ENCODE peak calls at places on chromosomes 13 and 19, in five cellular contexts. Z is tibial artery, Y is astrocyte, H is lung, E is right atrium auricular region. T is an unnamed sample.

GRCh38 chr19:7618771-7619510 is 10.4 kb downstream of the XAB2 start:
- DNase-seq in Z (no peak), Y (no peak), H (peak; percentile 92), E (no peak), T (no peak)

GRCh38 chr13:49652691-49653305 is 24.5 kb downstream of the ARL11 start:
- DNase-seq in Z (no peak), Y (no peak), H (no peak), E (no peak), T (peak; percentile 56)

GRCh38 chr13:37460211-37460610 is 138.4 kb downstream of the POSTN start:
- DNase-seq in Z (no peak), Y (peak; percentile 19), H (no peak), E (no peak), T (no peak)

GRCh38 chr19:10855879-10856522 is 7.8 kb downstream of the C19orf38 start:
- DNase-seq in Z (no peak), Y (no peak), H (no peak), E (no peak), T (peak; percentile 54)

GRCh38 chr13:27182844-27183497 is 11.4 kb upstream of the USP12 start:
- DNase-seq in Z (peak; percentile 75), Y (peak; percentile 91), H (peak; percentile 54), E (peak; percentile 86), T (no peak)

GRCh38 chr13:32878172-32878571 is 138.1 kb upstream of the KL start:
- DNase-seq in Z (no peak), Y (peak; percentile 60), H (peak; percentile 10), E (no peak), T (no peak)

GRCh38 chr13:107192289-107192688 is 624.4 kb upstream of the ARGLU1 start:
- DNase-seq in Z (no peak), Y (peak; percentile 48), H (peak; percentile 50), E (no peak), T (no peak)

GRCh38 chr13:98838776-98839175 is 86.3 kb upstream of the SLC15A1 start:
- DNase-seq in Z (no peak), Y (peak; percentile 61), H (no peak), E (no peak), T (no peak)

GRCh38 chr13:37202264-37202663 is 96.8 kb upstream of the CSNK1A1L start:
- DNase-seq in Z (no peak), Y (peak; percentile 46), H (no peak), E (no peak), T (no peak)

GRCh38 chr19:15911599-15912237 is 13.8 kb upstream of the CYP4F2 start:
- DNase-seq in Z (no peak), Y (no peak), H (no peak), E (no peak), T (no peak)

GRCh38 chr19:38735257-38735686 is 9.0 kb downstream of the CAPN12 start:
- DNase-seq in Z (no peak), Y (no peak), H (no peak), E (no peak), T (peak; percentile 37)

GRCh38 chr13:73228546-73228945 is 169.7 kb downstream of the KLF5 start:
- DNase-seq in Z (no peak), Y (no peak), H (no peak), E (no peak), T (no peak)

GRCh38 chr19:47013041-47013517 is 6.6 kb upstream of the NPAS1 start:
- DNase-seq in Z (peak; percentile 71), Y (peak; percentile 15), H (peak; percentile 80), E (peak; percentile 77), T (peak; percentile 48)

GRCh38 chr13:38166121-38166520 is 183.5 kb upstream of the UFM1 start:
- DNase-seq in Z (no peak), Y (peak; percentile 23), H (no peak), E (no peak), T (no peak)

GRCh38 chr13:44812818-44813217 is 176.5 kb downstream of the NUFIP1 start:
- DNase-seq in Z (no peak), Y (peak; percentile 37), H (no peak), E (no peak), T (no peak)

GRCh38 chr19:17953869-17954268 is 13.0 kb upstream of the KCNN1 start:
- DNase-seq in Z (no peak), Y (no peak), H (no peak), E (no peak), T (no peak)

GRCh38 chr13:93635687-93636086 is 409.1 kb downstream of the GPC6 start:
- DNase-seq in Z (peak; percentile 23), Y (peak; percentile 57), H (no peak), E (no peak), T (no peak)

GRCh38 chr19:56538761-56539263 is at the start of gene ZFP28:
- DNase-seq in Z (peak; percentile 73), Y (no peak), H (peak; percentile 86), E (no peak), T (no peak)

GRCh38 chr19:39352549-39353285 is 10.5 kb downstream of the SAMD4B start:
- DNase-seq in Z (no peak), Y (no peak), H (no peak), E (no peak), T (no peak)

GRCh38 chr13:44866512-44866911 is 122.8 kb downstream of the NUFIP1 start:
- DNase-seq in Z (no peak), Y (no peak), H (no peak), E (no peak), T (no peak)

GRCh38 chr19:36417752-36418286 is 625 bp downstream of the ZFP82 start:
- DNase-seq in Z (no peak), Y (no peak), H (no peak), E (no peak), T (no peak)

GRCh38 chr19:43618921-43619261 is 538 bp downstream of the ZNF428 start:
- DNase-seq in Z (peak; percentile 26), Y (no peak), H (no peak), E (no peak), T (peak; percentile 83)

GRCh38 chr13:77434289-77434688 is 101.2 kb upstream of the SCEL start:
- DNase-seq in Z (no peak), Y (no peak), H (no peak), E (no peak), T (no peak)

GRCh38 chr13:49635599-49636433 is 7.5 kb downstream of the ARL11 start:
- DNase-seq in Z (no peak), Y (peak; percentile 59), H (no peak), E (no peak), T (peak; percentile 61)

GRCh38 chr13:97179501-97179900 is 42.6 kb upstream of the MBNL2 start:
- DNase-seq in Z (no peak), Y (no peak), H (no peak), E (no peak), T (no peak)

GRCh38 chr19:2351591-2351990 is 8.5 kb upstream of the TMPRSS9 start:
- DNase-seq in Z (no peak), Y (no peak), H (no peak), E (no peak), T (no peak)

GRCh38 chr13:50125556-50126377 is 110.5 kb downstream of the KCNRG start:
- DNase-seq in Z (peak; percentile 96), Y (peak; percentile 55), H (peak; percentile 92), E (peak; percentile 91), T (peak; percentile 73)

DNA sequence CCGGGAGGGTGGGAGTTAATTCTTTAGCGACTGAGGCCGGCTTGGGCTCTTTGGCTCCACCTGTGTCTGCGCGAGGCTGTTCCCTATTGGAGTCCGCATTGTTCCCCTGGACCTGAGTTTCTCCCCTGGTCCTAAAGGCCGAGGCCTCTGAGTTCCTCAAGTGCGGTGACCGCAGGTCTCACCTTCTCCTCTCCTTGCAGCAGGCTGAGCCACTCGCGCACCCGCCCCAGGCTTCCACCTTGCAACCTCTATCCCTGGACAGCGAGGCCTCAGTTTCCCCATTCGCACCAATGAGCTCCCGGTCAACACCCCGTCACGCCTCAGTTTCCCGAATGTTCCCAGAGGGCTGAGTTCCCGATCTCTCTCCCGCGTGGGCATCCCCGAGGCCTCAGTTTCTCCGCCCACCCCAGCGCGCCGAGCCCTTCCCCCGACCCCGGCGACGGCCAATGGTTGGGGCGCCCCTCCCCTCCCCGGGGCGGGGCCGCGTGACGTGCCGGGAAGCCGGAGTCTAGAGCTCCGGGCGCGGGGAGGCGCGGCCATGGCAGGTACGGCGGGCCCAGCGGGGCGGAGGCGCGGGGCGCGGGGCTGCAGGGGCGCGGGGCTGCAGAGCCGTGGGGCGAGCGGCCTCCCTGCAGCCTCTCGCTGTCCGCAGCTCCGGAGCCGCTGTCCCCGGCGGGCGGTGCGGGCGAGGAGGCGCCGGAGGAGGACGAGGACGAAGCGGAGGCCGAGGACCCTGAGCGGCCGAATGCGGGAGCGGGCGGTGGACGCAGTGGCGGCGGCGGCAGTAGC is at the start of gene MPND:
- DNase-seq in Z (peak; percentile 92), Y (peak; percentile 55), H (peak; percentile 91), E (peak; percentile 93), T (peak; percentile 90)
- TF ChIP-seq CTCF in Z (no peak), Y (peak; percentile 16), H (no peak), E (no peak), T (peak; percentile 18)

GRCh38 chr13:113110048-113110851 is 4.7 kb downstream of the F7 start:
- DNase-seq in Z (no peak), Y (no peak), H (no peak), E (no peak), T (no peak)
- H3K4me3 ChIP-seq in Z (peak overlapping the region; percentile 40), Y (peak overlapping the region; percentile 5), H (peak overlapping the region; percentile 13), E (peak overlapping the region; percentile 33), T (no peak overlapping the region)

DNA sequence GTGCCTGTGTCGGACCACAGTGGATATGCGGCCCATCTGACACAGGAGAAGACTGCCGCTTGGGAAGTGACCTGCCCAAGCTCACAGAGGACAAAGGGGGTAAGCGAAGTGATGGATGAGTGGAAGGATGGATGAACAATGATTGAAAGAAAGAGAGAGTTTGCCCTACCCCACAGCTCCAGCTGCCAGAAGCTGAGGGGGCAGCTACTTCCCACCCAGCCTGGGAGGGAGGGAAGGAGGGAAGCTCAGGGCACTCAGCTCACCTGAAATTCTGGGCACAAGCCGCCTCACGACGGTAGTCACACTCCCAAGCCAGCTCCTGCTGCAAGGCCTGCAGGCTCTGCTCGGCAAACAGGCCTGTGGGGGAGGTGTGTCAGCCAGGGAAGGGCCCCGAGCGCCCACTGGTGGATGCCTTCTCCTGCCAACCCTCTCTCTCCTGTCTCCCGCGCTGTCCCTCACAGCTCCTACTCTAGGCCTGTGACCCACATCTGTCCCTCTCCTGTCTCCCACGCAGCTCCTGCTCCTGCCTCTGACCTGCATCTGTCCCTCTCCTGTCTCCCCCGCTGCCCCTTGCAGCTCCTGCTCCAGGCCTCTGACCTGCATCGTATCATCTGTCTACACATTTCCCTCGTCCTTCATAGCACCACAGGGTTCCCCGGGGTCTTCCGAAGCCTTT is 12.0 kb upstream of the NUMBL start:
- DNase-seq in Z (no peak), Y (no peak), H (no peak), E (no peak), T (no peak)
- TF ChIP-seq CTCF in Z (no peak), Y (peak; percentile 14), H (no peak), E (peak; percentile 57), T (no peak)

GRCh38 chr13:112576191-112576590 is 11.8 kb downstream of the TUBGCP3 start:
- DNase-seq in Z (no peak), Y (no peak), H (no peak), E (no peak), T (no peak)

GRCh38 chr13:112574476-112575294 is 13.3 kb downstream of the TUBGCP3 start:
- DNase-seq in Z (no peak), Y (no peak), H (no peak), E (no peak), T (no peak)

GRCh38 chr13:112576768-112577167 is 11.2 kb downstream of the TUBGCP3 start:
- DNase-seq in Z (no peak), Y (no peak), H (no peak), E (no peak), T (no peak)

GRCh38 chr13:112575680-112576079 is 12.3 kb downstream of the TUBGCP3 start:
- DNase-seq in Z (no peak), Y (peak; percentile 8), H (no peak), E (no peak), T (no peak)

DNA sequence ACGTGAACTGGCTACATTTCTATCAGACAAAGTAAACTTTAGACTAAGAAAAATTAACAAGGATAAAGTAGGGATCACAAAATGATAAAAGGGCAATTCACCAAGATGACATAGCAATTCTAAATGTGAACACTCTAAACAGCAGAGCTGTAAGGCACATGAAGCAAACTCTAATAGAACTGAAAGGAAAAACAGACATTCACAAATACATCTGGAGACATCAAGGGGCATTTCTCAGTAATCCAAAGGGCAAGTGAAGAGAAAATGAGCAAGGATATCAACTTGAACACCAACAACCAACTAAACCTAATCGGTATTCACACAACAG is 12.7 kb downstream of the TUBGCP3 start:
- DNase-seq in Z (no peak), Y (no peak), H (no peak), E (no peak), T (no peak)
- H3K4me3 ChIP-seq in Z (no peak overlapping the region), Y (no peak overlapping the region), H (no peak overlapping the region), E (no peak overlapping the region), T (no peak overlapping the region)